ENCODE peak calls at places on chromosomes 3 and 15, in ten cellular contexts. E is left cardiac atrium; C is stimulated activated effector memory CD8-positive, alpha-beta T cell treated with anti-CD3 and anti-CD28 coated beads, Interleukin-12 subunit alpha, Interleukin-12 subunit beta, amount 100 ng/mL, for 72 hours; O is activated CD4-positive, CD25-positive, alpha-beta regulatory T cell; J is left ventricle myocardium inferior; A is H7; B is GM13977; R is erythroblast; G is GM12892; L is H54. X is an unnamed sample.

GRCh38 chr3:69161587-69162196 is 39.3 kb upstream of the LMOD3 start:
- DNase-seq in E (no peak), C (peak; percentile 14), O (no peak), J (no peak), A (peak; percentile 34), B (peak; percentile 62), R (peak; percentile 60), G (peak; percentile 21), L (no peak), X (peak; percentile 13)

GRCh38 chr3:69741057-69741830 is 2.0 kb downstream of the MITF start:
- DNase-seq in E (no peak), C (no peak), O (no peak), J (no peak), A (no peak), B (no peak), R (no peak), G (no peak), L (no peak), X (no peak)

GRCh38 chr15:81312790-81313543 is 11.0 kb downstream of the STARD5 start:
- DNase-seq in E (peak; percentile 82), C (no peak), O (no peak), J (peak; percentile 67), A (no peak), B (no peak), R (no peak), G (no peak), L (peak; percentile 59), X (no peak)

GRCh38 chr15:101150723-101151040 is 101.2 kb downstream of the CHSY1 start:
- DNase-seq in E (no peak), C (no peak), O (no peak), J (no peak), A (no peak), B (no peak), R (no peak), G (no peak), L (no peak), X (no peak)

GRCh38 chr3:60779637-60780036 is 471.6 kb downstream of the FHIT start:
- DNase-seq in E (no peak), C (no peak), O (no peak), J (no peak), A (no peak), B (no peak), R (no peak), G (no peak), L (no peak), X (no peak)

GRCh38 chr3:123346726-123347125 is 102.2 kb downstream of the ADCY5 start:
- DNase-seq in E (peak; percentile 63), C (no peak), O (no peak), J (peak; percentile 64), A (no peak), B (no peak), R (no peak), G (no peak), L (no peak), X (no peak)

GRCh38 chr3:81549831-81550230 is 211.6 kb downstream of the GBE1 start:
- DNase-seq in E (no peak), C (no peak), O (no peak), J (no peak), A (no peak), B (no peak), R (no peak), G (no peak), L (no peak), X (no peak)

GRCh38 chr15:25596644-25597562 is 158.1 kb upstream of the UBE3A start:
- DNase-seq in E (no peak), C (no peak), O (no peak), J (no peak), A (no peak), B (no peak), R (no peak), G (no peak), L (no peak), X (no peak)

GRCh38 chr3:11288786-11289637 is 16.8 kb downstream of the ATG7 start:
- DNase-seq in E (no peak), C (no peak), O (no peak), J (no peak), A (no peak), B (peak; percentile 41), R (peak; percentile 19), G (no peak), L (peak; percentile 28), X (peak; percentile 67)

GRCh38 chr3:31416980-31417379 is 115.7 kb upstream of the STT3B start:
- DNase-seq in E (no peak), C (no peak), O (no peak), J (no peak), A (no peak), B (no peak), R (no peak), G (no peak), L (no peak), X (no peak)

GRCh38 chr3:71710906-71711494 is 14.2 kb downstream of the EIF4E3 start:
- DNase-seq in E (no peak), C (no peak), O (no peak), J (no peak), A (peak; percentile 67), B (peak; percentile 71), R (peak; percentile 49), G (peak; percentile 17), L (peak; percentile 23), X (no peak)

GRCh38 chr3:65884072-65884471 is 154.6 kb downstream of the MAGI1 start:
- DNase-seq in E (no peak), C (no peak), O (no peak), J (no peak), A (no peak), B (no peak), R (no peak), G (no peak), L (no peak), X (no peak)

GRCh38 chr15:90354986-90355385 is 2.9 kb downstream of the ZNF774 start:
- DNase-seq in E (no peak), C (no peak), O (no peak), J (no peak), A (no peak), B (no peak), R (no peak), G (no peak), L (no peak), X (no peak)

GRCh38 chr15:72616491-72617210 is 37.8 kb upstream of the GOLGA6B start:
- DNase-seq in E (no peak), C (no peak), O (no peak), J (no peak), A (no peak), B (no peak), R (no peak), G (no peak), L (no peak), X (no peak)

GRCh38 chr15:85097706-85098105 is 116.0 kb downstream of the PDE8A start:
- DNase-seq in E (no peak), C (no peak), O (no peak), J (no peak), A (no peak), B (no peak), R (no peak), G (no peak), L (no peak), X (no peak)

GRCh38 chr3:197224034-197224444 is 74.4 kb downstream of the DLG1 start:
- DNase-seq in E (no peak), C (no peak), O (no peak), J (no peak), A (peak; percentile 53), B (peak; percentile 47), R (peak; percentile 79), G (peak; percentile 25), L (peak; percentile 28), X (peak; percentile 19)

GRCh38 chr3:38479431-38480092 is 16.6 kb upstream of the EXOG start:
- DNase-seq in E (peak; percentile 65), C (peak; percentile 30), O (no peak), J (peak; percentile 48), A (peak; percentile 85), B (peak; percentile 84), R (peak; percentile 76), G (peak; percentile 51), L (peak; percentile 59), X (no peak)

GRCh38 chr3:14262212-14262611 is 83.6 kb downstream of the LSM3 start:
- DNase-seq in E (no peak), C (no peak), O (no peak), J (no peak), A (no peak), B (no peak), R (no peak), G (no peak), L (no peak), X (no peak)

GRCh38 chr3:37243811-37244748 is 69.7 kb upstream of the LRRFIP2 start:
- DNase-seq in E (peak; percentile 89), C (peak; percentile 15), O (no peak), J (peak; percentile 85), A (peak; percentile 72), B (peak; percentile 49), R (peak; percentile 88), G (peak; percentile 26), L (peak; percentile 56), X (peak; percentile 61)

GRCh38 chr15:25170113-25170731 is 215.4 kb downstream of the SNRPN start:
- DNase-seq in E (peak; percentile 9), C (no peak), O (no peak), J (peak; percentile 8), A (no peak), B (peak; percentile 3), R (no peak), G (no peak), L (no peak), X (no peak)

GRCh38 chr15:95929232-95929846 is 401.2 kb upstream of the NR2F2 start:
- DNase-seq in E (no peak), C (no peak), O (no peak), J (no peak), A (no peak), B (peak; percentile 11), R (peak; percentile 23), G (no peak), L (no peak), X (peak; percentile 20)

GRCh38 chr15:63233667-63234419 is 43.6 kb upstream of the APH1B start:
- DNase-seq in E (peak; percentile 26), C (no peak), O (no peak), J (no peak), A (no peak), B (no peak), R (no peak), G (no peak), L (no peak), X (no peak)

GRCh38 chr3:119304201-119304713 is 10.1 kb downstream of the ARHGAP31 start:
- DNase-seq in E (no peak), C (no peak), O (no peak), J (no peak), A (no peak), B (no peak), R (no peak), G (no peak), L (peak; percentile 40), X (no peak)